ENCODE peak calls at places on chromosomes 6 and 20, in six cellular contexts. One of them, this sample, is unnamed.

GRCh38 chr6:136672144-136672543 is 120.1 kb downstream of the MAP3K5 start:
- DNase-seq in esophagus squamous epithelium: no peak
- DNase-seq in GM10248: no peak
- DNase-seq in endothelial cell: no peak
- DNase-seq in GM06990: no peak
- DNase-seq in ascending aorta: no peak
- DNase-seq in this sample: no peak

GRCh38 chr6:4209201-4209600 is 73.8 kb upstream of the ECI2 start:
- DNase-seq in esophagus squamous epithelium: no peak
- DNase-seq in GM10248: no peak
- DNase-seq in endothelial cell: no peak
- DNase-seq in GM06990: no peak
- DNase-seq in ascending aorta: no peak
- DNase-seq in this sample: no peak

GRCh38 chr6:90216081-90216977 is 80.3 kb downstream of the BACH2 start:
- DNase-seq in esophagus squamous epithelium: no peak
- DNase-seq in GM10248: no peak
- DNase-seq in endothelial cell: peak
- DNase-seq in GM06990: no peak
- DNase-seq in ascending aorta: no peak
- DNase-seq in this sample: peak

GRCh38 chr6:114049367-114049966 is 78.5 kb upstream of the HDAC2 start:
- DNase-seq in esophagus squamous epithelium: no peak
- DNase-seq in GM10248: no peak
- DNase-seq in endothelial cell: no peak
- DNase-seq in GM06990: no peak
- DNase-seq in ascending aorta: no peak
- DNase-seq in this sample: no peak

GRCh38 chr20:53515749-53516148 is 77.9 kb downstream of the ZNF217 start:
- DNase-seq in esophagus squamous epithelium: no peak
- DNase-seq in GM10248: no peak
- DNase-seq in endothelial cell: no peak
- DNase-seq in GM06990: no peak
- DNase-seq in ascending aorta: no peak
- DNase-seq in this sample: no peak

GRCh38 chr6:3001773-3002293 is 2.1 kb downstream of the NQO2 start:
- DNase-seq in esophagus squamous epithelium: no peak
- DNase-seq in GM10248: peak
- DNase-seq in endothelial cell: no peak
- DNase-seq in GM06990: no peak
- DNase-seq in ascending aorta: no peak
- DNase-seq in this sample: no peak

GRCh38 chr6:1396952-1397868 is 7.8 kb downstream of the FOXF2 start:
- DNase-seq in esophagus squamous epithelium: no peak
- DNase-seq in GM10248: peak
- DNase-seq in endothelial cell: peak
- DNase-seq in GM06990: peak
- DNase-seq in ascending aorta: no peak
- DNase-seq in this sample: peak

GRCh38 chr20:17549131-17549530 is 18.0 kb upstream of the BFSP1 start:
- DNase-seq in esophagus squamous epithelium: no peak
- DNase-seq in GM10248: no peak
- DNase-seq in endothelial cell: no peak
- DNase-seq in GM06990: no peak
- DNase-seq in ascending aorta: no peak
- DNase-seq in this sample: no peak

GRCh38 chr6:36594816-36595167 is 630 bp downstream of the SRSF3 start:
- DNase-seq in esophagus squamous epithelium: no peak
- DNase-seq in GM10248: no peak
- DNase-seq in endothelial cell: no peak
- DNase-seq in GM06990: no peak
- DNase-seq in ascending aorta: no peak
- DNase-seq in this sample: no peak

GRCh38 chr6:79928478-79928998 is 18.8 kb downstream of the ELOVL4 start:
- DNase-seq in esophagus squamous epithelium: no peak
- DNase-seq in GM10248: no peak
- DNase-seq in endothelial cell: no peak
- DNase-seq in GM06990: no peak
- DNase-seq in ascending aorta: no peak
- DNase-seq in this sample: no peak
- TF ChIP-seq CTCF in esophagus squamous epithelium: no peak
- TF ChIP-seq CTCF in GM10248: no peak
- TF ChIP-seq CTCF in endothelial cell: no peak
- TF ChIP-seq CTCF in GM06990: no peak
- TF ChIP-seq CTCF in ascending aorta: no peak
- TF ChIP-seq CTCF in this sample: no peak

DNA sequence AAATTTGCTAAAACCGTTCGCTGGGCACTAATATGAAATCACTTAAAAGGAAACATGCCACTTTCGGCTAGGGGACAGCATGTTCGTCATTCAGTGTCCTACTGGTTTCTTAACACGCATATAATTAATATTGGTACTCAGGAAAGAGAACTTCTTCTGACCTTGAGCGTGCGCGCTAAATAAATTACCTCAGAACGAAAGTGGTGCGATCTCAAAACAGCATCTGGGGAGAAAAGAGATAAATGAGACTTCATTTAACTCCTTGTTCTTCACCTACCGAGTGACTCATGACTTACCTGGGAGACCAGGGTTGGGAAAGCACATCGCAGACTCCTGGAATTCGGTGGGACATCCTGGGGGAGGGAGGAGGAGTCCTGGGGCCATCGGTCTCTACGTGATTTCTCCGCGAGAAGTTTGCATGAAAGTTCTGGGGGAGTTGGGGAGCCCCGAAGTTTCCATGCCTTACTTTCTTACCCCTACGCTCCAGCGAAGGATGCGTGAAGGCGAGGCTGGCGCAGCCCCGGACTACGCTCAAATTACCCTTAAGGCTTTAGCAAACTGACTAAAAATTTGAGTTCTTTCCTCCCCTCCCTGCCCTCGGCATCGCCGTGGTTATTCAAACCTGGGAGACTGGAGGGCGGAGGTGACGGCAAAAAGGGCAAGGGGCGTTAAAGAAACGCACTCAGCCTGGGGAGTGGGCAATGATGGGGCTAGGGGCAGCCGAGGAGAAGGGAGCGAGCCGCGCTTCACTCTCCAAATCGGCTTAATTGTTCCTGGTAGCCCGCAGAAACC is 1.1 kb upstream of the BEND6 start:
- DNase-seq in esophagus squamous epithelium: no peak
- DNase-seq in GM10248: peak
- DNase-seq in endothelial cell: peak
- DNase-seq in GM06990: peak
- DNase-seq in ascending aorta: no peak
- DNase-seq in this sample: peak
- TF ChIP-seq CTCF in esophagus squamous epithelium: no peak
- TF ChIP-seq CTCF in GM10248: no peak
- TF ChIP-seq CTCF in endothelial cell: no peak
- TF ChIP-seq CTCF in GM06990: no peak
- TF ChIP-seq CTCF in ascending aorta: no peak
- TF ChIP-seq CTCF in this sample: no peak

DNA sequence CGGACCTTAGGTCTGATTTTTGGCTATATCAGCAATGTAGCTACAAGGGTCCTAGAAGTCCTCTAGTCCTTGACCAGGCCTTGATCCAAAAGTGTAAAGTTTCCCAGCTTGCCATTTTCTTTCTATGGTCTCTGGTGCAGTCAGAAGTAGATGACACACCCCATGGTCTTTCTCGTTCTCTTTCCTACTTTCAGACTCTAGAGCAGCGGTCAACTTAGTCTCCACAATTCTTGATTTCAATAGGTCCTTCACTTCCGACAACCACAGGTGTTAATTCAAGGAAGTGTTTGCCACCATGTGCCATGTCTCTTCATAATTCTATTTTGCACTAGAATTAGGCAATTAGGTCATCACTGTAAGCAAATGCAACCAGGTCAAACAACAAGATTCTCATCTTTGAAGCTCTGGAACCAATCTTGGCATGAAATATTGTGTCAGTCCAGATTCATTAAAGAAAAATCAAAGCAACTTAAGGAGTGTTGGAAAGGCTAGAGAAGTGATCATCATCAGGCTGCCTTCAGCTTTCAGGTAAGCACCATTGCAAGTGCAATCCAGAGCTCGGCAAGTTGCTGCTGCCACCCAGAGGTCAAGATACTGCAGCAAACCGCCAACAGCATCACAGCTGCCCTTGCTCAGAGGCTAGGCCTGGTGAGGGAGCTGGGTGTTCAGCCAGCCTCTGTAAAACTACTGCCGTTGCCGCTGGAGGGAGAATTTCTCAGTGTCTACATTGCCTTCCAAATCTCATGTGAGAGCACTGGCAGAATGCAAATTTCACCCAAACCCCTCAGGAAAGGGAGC is 5.6 kb upstream of the SYNE1 start:
- DNase-seq in esophagus squamous epithelium: no peak
- DNase-seq in GM10248: peak
- DNase-seq in endothelial cell: peak
- DNase-seq in GM06990: no peak
- DNase-seq in ascending aorta: no peak
- DNase-seq in this sample: peak
- TF ChIP-seq CTCF in esophagus squamous epithelium: peak
- TF ChIP-seq CTCF in GM10248: peak
- TF ChIP-seq CTCF in endothelial cell: no peak
- TF ChIP-seq CTCF in GM06990: peak
- TF ChIP-seq CTCF in ascending aorta: peak
- TF ChIP-seq CTCF in this sample: peak

GRCh38 chr6:68468244-68468884 is 166.7 kb upstream of the ADGRB3 start:
- DNase-seq in esophagus squamous epithelium: no peak
- DNase-seq in GM10248: no peak
- DNase-seq in endothelial cell: peak
- DNase-seq in GM06990: no peak
- DNase-seq in ascending aorta: no peak
- DNase-seq in this sample: peak
- TF ChIP-seq CTCF in esophagus squamous epithelium: no peak
- TF ChIP-seq CTCF in GM10248: no peak
- TF ChIP-seq CTCF in endothelial cell: peak
- TF ChIP-seq CTCF in GM06990: peak
- TF ChIP-seq CTCF in ascending aorta: no peak
- TF ChIP-seq CTCF in this sample: no peak

DNA sequence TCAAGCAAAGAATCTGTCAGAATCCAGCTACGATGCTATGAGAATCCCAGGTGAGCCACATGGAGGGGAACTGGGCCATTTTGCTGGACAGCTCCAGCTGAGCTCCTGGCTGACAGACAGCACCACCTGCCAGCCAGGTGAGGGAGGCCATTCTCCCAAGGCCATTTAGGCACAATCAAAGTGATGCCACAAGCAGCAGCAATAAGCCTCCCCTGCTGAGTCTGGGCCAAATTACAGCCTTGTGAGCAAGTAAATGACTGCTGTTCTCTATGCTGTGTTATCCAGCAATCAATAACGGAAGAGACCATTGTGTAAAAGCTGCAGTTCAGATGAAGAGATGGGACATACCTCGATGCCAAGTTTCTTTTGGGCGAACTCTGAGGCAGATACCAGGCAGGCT is 14.1 kb upstream of the SCGN start:
- DNase-seq in esophagus squamous epithelium: no peak
- DNase-seq in GM10248: no peak
- DNase-seq in endothelial cell: no peak
- DNase-seq in GM06990: no peak
- DNase-seq in ascending aorta: no peak
- DNase-seq in this sample: no peak
- TF ChIP-seq CTCF in esophagus squamous epithelium: no peak
- TF ChIP-seq CTCF in GM10248: no peak
- TF ChIP-seq CTCF in endothelial cell: no peak
- TF ChIP-seq CTCF in GM06990: no peak
- TF ChIP-seq CTCF in ascending aorta: no peak
- TF ChIP-seq CTCF in this sample: no peak

DNA sequence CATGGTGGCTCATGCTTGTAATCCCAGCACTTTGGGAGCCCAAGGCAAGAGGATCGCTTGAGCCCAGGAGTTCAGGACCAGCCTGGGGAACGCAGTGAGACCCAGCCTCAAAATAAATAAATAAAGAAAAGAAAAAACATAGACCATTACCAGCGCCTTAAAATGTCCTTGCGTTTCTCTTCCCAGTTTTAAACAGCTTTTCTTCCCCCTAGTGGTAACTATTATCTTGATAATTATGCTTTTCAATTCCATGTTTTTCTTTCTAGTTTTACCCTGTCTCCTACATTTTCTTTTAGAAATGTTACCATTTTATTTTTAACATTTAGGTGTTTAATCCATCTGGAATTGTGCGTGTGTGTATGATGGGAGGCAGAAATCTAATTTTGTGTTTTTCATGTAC is 24.4 kb downstream of the DNAH8 start:
- DNase-seq in esophagus squamous epithelium: no peak
- DNase-seq in GM10248: no peak
- DNase-seq in endothelial cell: no peak
- DNase-seq in GM06990: no peak
- DNase-seq in ascending aorta: no peak
- DNase-seq in this sample: no peak
- TF ChIP-seq CTCF in esophagus squamous epithelium: no peak
- TF ChIP-seq CTCF in GM10248: no peak
- TF ChIP-seq CTCF in endothelial cell: peak
- TF ChIP-seq CTCF in GM06990: no peak
- TF ChIP-seq CTCF in ascending aorta: no peak
- TF ChIP-seq CTCF in this sample: peak

GRCh38 chr20:50278684-50279531 is 88.3 kb downstream of the CEBPB start:
- DNase-seq in esophagus squamous epithelium: no peak
- DNase-seq in GM10248: no peak
- DNase-seq in endothelial cell: no peak
- DNase-seq in GM06990: no peak
- DNase-seq in ascending aorta: no peak
- DNase-seq in this sample: no peak
- TF ChIP-seq CTCF in esophagus squamous epithelium: peak
- TF ChIP-seq CTCF in GM10248: no peak
- TF ChIP-seq CTCF in endothelial cell: no peak
- TF ChIP-seq CTCF in GM06990: no peak
- TF ChIP-seq CTCF in ascending aorta: peak
- TF ChIP-seq CTCF in this sample: no peak

GRCh38 chr6:159594750-159595117 is 98.3 kb downstream of the SOD2 start:
- DNase-seq in esophagus squamous epithelium: no peak
- DNase-seq in GM10248: no peak
- DNase-seq in endothelial cell: no peak
- DNase-seq in GM06990: no peak
- DNase-seq in ascending aorta: no peak
- DNase-seq in this sample: no peak

GRCh38 chr6:159594106-159594749 is 98.8 kb downstream of the SOD2 start:
- DNase-seq in esophagus squamous epithelium: no peak
- DNase-seq in GM10248: no peak
- DNase-seq in endothelial cell: no peak
- DNase-seq in GM06990: no peak
- DNase-seq in ascending aorta: no peak
- DNase-seq in this sample: no peak

GRCh38 chr6:159590794-159591193 is 102.2 kb downstream of the SOD2 start:
- DNase-seq in esophagus squamous epithelium: no peak
- DNase-seq in GM10248: no peak
- DNase-seq in endothelial cell: no peak
- DNase-seq in GM06990: no peak
- DNase-seq in ascending aorta: no peak
- DNase-seq in this sample: no peak

DNA sequence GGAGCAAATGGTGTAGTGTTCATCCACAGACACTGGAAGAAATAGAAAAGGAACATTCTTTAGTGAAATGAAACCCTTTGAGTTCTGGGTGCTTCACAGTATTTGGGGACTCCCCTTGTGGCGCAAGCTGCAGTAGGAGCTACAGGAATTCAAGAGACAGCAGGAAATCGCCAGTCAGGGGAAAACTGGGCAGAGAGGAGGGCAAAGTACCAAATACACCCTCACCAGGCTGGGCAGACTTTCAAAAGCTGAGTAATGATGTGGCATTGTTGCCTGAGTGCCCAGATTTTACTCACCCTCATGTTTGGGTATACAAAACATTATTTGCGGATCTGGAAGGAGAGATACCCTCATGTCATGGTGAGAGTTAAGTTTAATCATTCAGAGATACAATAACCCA is 97.9 kb downstream of the SOD2 start:
- DNase-seq in esophagus squamous epithelium: no peak
- DNase-seq in GM10248: no peak
- DNase-seq in endothelial cell: no peak
- DNase-seq in GM06990: no peak
- DNase-seq in ascending aorta: peak
- DNase-seq in this sample: no peak
- TF ChIP-seq CTCF in esophagus squamous epithelium: no peak
- TF ChIP-seq CTCF in GM10248: no peak
- TF ChIP-seq CTCF in endothelial cell: no peak
- TF ChIP-seq CTCF in GM06990: no peak
- TF ChIP-seq CTCF in ascending aorta: no peak
- TF ChIP-seq CTCF in this sample: no peak

This sample was measured in activated CD8-positive, alpha-beta T cell treated with anti-CD3 and anti-CD28 coated beads for 36 hours.